ENCODE peak calls at places on chromosomes 12 and 14, in five cellular contexts. One of them, this sample, is unnamed.

GRCh38 chr14:81797246-81797645 is 263.6 kb upstream of the SEL1L start:
- DNase-seq in AG09319: no peak
- DNase-seq in neural crest cell: no peak
- DNase-seq in cardiac septum: no peak
- DNase-seq in WTC11: no peak
- DNase-seq in this sample: no peak

GRCh38 chr12:6766651-6767300 is 613 bp downstream of the PTMS start:
- DNase-seq in cardiac septum: peak; percentile 93
- DNase-seq in AG09319: no peak
- DNase-seq in neural crest cell: peak; percentile 66
- DNase-seq in WTC11: peak; percentile 90
- DNase-seq in this sample: no peak

GRCh38 chr12:1590083-1590979 is 4.0 kb downstream of the FBXL14 start:
- DNase-seq in cardiac septum: no peak
- DNase-seq in neural crest cell: peak; percentile 57
- DNase-seq in AG09319: no peak
- DNase-seq in WTC11: peak; percentile 66
- DNase-seq in this sample: no peak

GRCh38 chr12:109864916-109865315 is 15.4 kb downstream of the GLTP start:
- DNase-seq in AG09319: no peak
- DNase-seq in neural crest cell: no peak
- DNase-seq in cardiac septum: no peak
- DNase-seq in WTC11: no peak
- DNase-seq in this sample: no peak

GRCh38 chr12:66087365-66087943 is 43.1 kb downstream of the LLPH start:
- DNase-seq in cardiac septum: no peak
- DNase-seq in AG09319: peak; percentile 59
- DNase-seq in neural crest cell: peak; percentile 75
- DNase-seq in WTC11: peak; percentile 68
- DNase-seq in this sample: peak; percentile 67

GRCh38 chr14:56795284-56795622 is 15.0 kb downstream of the OTX2 start:
- DNase-seq in cardiac septum: no peak
- DNase-seq in neural crest cell: no peak
- DNase-seq in WTC11: no peak
- DNase-seq in AG09319: no peak
- DNase-seq in this sample: no peak

GRCh38 chr14:93317836-93318807 is 14.7 kb downstream of the BTBD7 start:
- DNase-seq in neural crest cell: no peak
- DNase-seq in AG09319: no peak
- DNase-seq in WTC11: no peak
- DNase-seq in cardiac septum: no peak
- DNase-seq in this sample: no peak

GRCh38 chr14:37599527-37600368 is 4.3 kb downstream of the TTC6 start:
- DNase-seq in AG09319: no peak
- DNase-seq in neural crest cell: no peak
- DNase-seq in cardiac septum: no peak
- DNase-seq in WTC11: peak; percentile 58
- DNase-seq in this sample: no peak

GRCh38 chr12:80565276-80565675 is 121.2 kb downstream of the PTPRQ start:
- DNase-seq in neural crest cell: no peak
- DNase-seq in WTC11: no peak
- DNase-seq in cardiac septum: no peak
- DNase-seq in AG09319: no peak
- DNase-seq in this sample: peak; percentile 49

GRCh38 chr12:57214398-57214781 is 2.2 kb upstream of the NXPH4 start:
- DNase-seq in neural crest cell: peak; percentile 71
- DNase-seq in AG09319: no peak
- DNase-seq in WTC11: peak; percentile 89
- DNase-seq in cardiac septum: no peak
- DNase-seq in this sample: peak; percentile 21

GRCh38 chr12:87982208-87982607 is 47.0 kb downstream of the C12orf50 start:
- DNase-seq in cardiac septum: no peak
- DNase-seq in neural crest cell: no peak
- DNase-seq in AG09319: no peak
- DNase-seq in WTC11: no peak
- DNase-seq in this sample: peak; percentile 27

GRCh38 chr12:123264642-123265041 is 7.0 kb downstream of the CDK2AP1 start:
- DNase-seq in WTC11: peak; percentile 62
- DNase-seq in cardiac septum: no peak
- DNase-seq in AG09319: no peak
- DNase-seq in neural crest cell: peak; percentile 26
- DNase-seq in this sample: no peak

GRCh38 chr14:20799955-20800544 is 2.6 kb downstream of the RNASE1 start:
- DNase-seq in neural crest cell: peak; percentile 25
- DNase-seq in WTC11: no peak
- DNase-seq in cardiac septum: no peak
- DNase-seq in AG09319: no peak
- DNase-seq in this sample: no peak

GRCh38 chr14:70585221-70585620 is 15.2 kb downstream of the MED6 start:
- DNase-seq in AG09319: no peak
- DNase-seq in cardiac septum: no peak
- DNase-seq in WTC11: no peak
- DNase-seq in neural crest cell: no peak
- DNase-seq in this sample: no peak

GRCh38 chr12:127559349-127560040 is 707.5 kb upstream of the TMEM132C start:
- DNase-seq in WTC11: peak; percentile 57
- DNase-seq in neural crest cell: no peak
- DNase-seq in cardiac septum: no peak
- DNase-seq in AG09319: peak; percentile 91
- DNase-seq in this sample: peak; percentile 70

GRCh38 chr12:6092784-6093722 is 31.4 kb downstream of the VWF start:
- DNase-seq in WTC11: no peak
- DNase-seq in AG09319: peak; percentile 50
- DNase-seq in cardiac septum: no peak
- DNase-seq in neural crest cell: no peak
- DNase-seq in this sample: peak; percentile 69

GRCh38 chr12:51320695-51321320 is 3.2 kb downstream of the BIN2 start:
- DNase-seq in WTC11: no peak
- DNase-seq in AG09319: peak; percentile 47
- DNase-seq in neural crest cell: peak; percentile 8
- DNase-seq in cardiac septum: no peak
- DNase-seq in this sample: no peak

GRCh38 chr12:4211372-4211771 is 62.2 kb upstream of the CCND2 start:
- DNase-seq in AG09319: no peak
- DNase-seq in WTC11: no peak
- DNase-seq in neural crest cell: no peak
- DNase-seq in cardiac septum: no peak
- DNase-seq in this sample: no peak

GRCh38 chr12:58342736-58343135 is 401.4 kb downstream of the ATP23 start:
- DNase-seq in neural crest cell: no peak
- DNase-seq in cardiac septum: no peak
- DNase-seq in WTC11: no peak
- DNase-seq in AG09319: no peak
- DNase-seq in this sample: no peak

GRCh38 chr14:103260629-103261124 is 73.4 kb upstream of the EIF5 start:
- DNase-seq in WTC11: no peak
- DNase-seq in cardiac septum: no peak
- DNase-seq in neural crest cell: no peak
- DNase-seq in AG09319: peak; percentile 2
- DNase-seq in this sample: no peak

GRCh38 chr14:22303589-22304195 is 285.3 kb downstream of the DAD1 start:
- DNase-seq in WTC11: no peak
- DNase-seq in neural crest cell: no peak
- DNase-seq in AG09319: no peak
- DNase-seq in cardiac septum: no peak
- DNase-seq in this sample: no peak

GRCh38 chr12:527729-528128 is 68.0 kb downstream of the B4GALNT3 start:
- DNase-seq in neural crest cell: no peak
- DNase-seq in cardiac septum: no peak
- DNase-seq in WTC11: no peak
- DNase-seq in AG09319: no peak
- DNase-seq in this sample: no peak

GRCh38 chr14:26722258-26722657 is 124.4 kb upstream of the NOVA1 start:
- DNase-seq in AG09319: no peak
- DNase-seq in cardiac septum: no peak
- DNase-seq in WTC11: no peak
- DNase-seq in neural crest cell: no peak
- DNase-seq in this sample: no peak

GRCh38 chr12:117963836-117964235 is 5.0 kb downstream of the KSR2 start:
- DNase-seq in AG09319: no peak
- DNase-seq in cardiac septum: no peak
- DNase-seq in WTC11: no peak
- DNase-seq in neural crest cell: no peak
- DNase-seq in this sample: no peak

GRCh38 chr12:111033281-111034147 is 113.1 kb upstream of the MYL2 start:
- DNase-seq in neural crest cell: peak; percentile 57
- DNase-seq in WTC11: peak; percentile 77
- DNase-seq in cardiac septum: no peak
- DNase-seq in AG09319: no peak
- DNase-seq in this sample: no peak

GRCh38 chr14:55620277-55620676 is 40.3 kb downstream of the KTN1 start:
- DNase-seq in WTC11: no peak
- DNase-seq in cardiac septum: no peak
- DNase-seq in AG09319: no peak
- DNase-seq in neural crest cell: no peak
- DNase-seq in this sample: no peak

GRCh38 chr14:101956179-101956885 is 8.0 kb upstream of the DYNC1H1 start:
- DNase-seq in AG09319: no peak
- DNase-seq in neural crest cell: no peak
- DNase-seq in cardiac septum: no peak
- DNase-seq in WTC11: no peak
- DNase-seq in this sample: no peak

GRCh38 chr12:111616177-111616623 is 17.1 kb upstream of the ATXN2 start:
- DNase-seq in WTC11: no peak
- DNase-seq in neural crest cell: no peak
- DNase-seq in cardiac septum: no peak
- DNase-seq in AG09319: no peak
- DNase-seq in this sample: no peak

GRCh38 chr12:111394480-111394879 is 11.2 kb upstream of the SH2B3 start:
- DNase-seq in WTC11: no peak
- DNase-seq in cardiac septum: no peak
- DNase-seq in AG09319: no peak
- DNase-seq in neural crest cell: no peak
- DNase-seq in this sample: no peak

GRCh38 chr14:61498303-61498702 is 176.9 kb downstream of the PRKCH start:
- DNase-seq in cardiac septum: no peak
- DNase-seq in neural crest cell: no peak
- DNase-seq in AG09319: no peak
- DNase-seq in WTC11: no peak
- DNase-seq in this sample: no peak

GRCh38 chr12:93848453-93849120 is 171.4 kb downstream of the CRADD start:
- DNase-seq in AG09319: no peak
- DNase-seq in WTC11: no peak
- DNase-seq in neural crest cell: no peak
- DNase-seq in cardiac septum: no peak
- DNase-seq in this sample: no peak

GRCh38 chr12:26471560-26471959 is 276.2 kb downstream of the SSPN start:
- DNase-seq in WTC11: no peak
- DNase-seq in neural crest cell: no peak
- DNase-seq in cardiac septum: no peak
- DNase-seq in AG09319: peak; percentile 5
- DNase-seq in this sample: no peak

GRCh38 chr14:34199585-34199984 is 248.7 kb upstream of the EGLN3 start:
- DNase-seq in neural crest cell: no peak
- DNase-seq in AG09319: peak; percentile 49
- DNase-seq in WTC11: no peak
- DNase-seq in cardiac septum: no peak
- DNase-seq in this sample: no peak

GRCh38 chr14:104462651-104463630 is 116.6 kb upstream of the C14orf180 start:
- DNase-seq in WTC11: no peak
- DNase-seq in neural crest cell: no peak
- DNase-seq in cardiac septum: peak; percentile 62
- DNase-seq in AG09319: no peak
- DNase-seq in this sample: no peak

GRCh38 chr12:1360812-1361211 is 233.6 kb downstream of the FBXL14 start:
- DNase-seq in neural crest cell: no peak
- DNase-seq in AG09319: no peak
- DNase-seq in WTC11: no peak
- DNase-seq in cardiac septum: no peak
- DNase-seq in this sample: peak; percentile 71

GRCh38 chr12:27555928-27556778 is 32.1 kb downstream of the PPFIBP1 start:
- DNase-seq in neural crest cell: no peak
- DNase-seq in cardiac septum: no peak
- DNase-seq in WTC11: no peak
- DNase-seq in AG09319: no peak
- DNase-seq in this sample: no peak

GRCh38 chr14:63893701-63894458 is 41.1 kb downstream of the SYNE2 start:
- DNase-seq in WTC11: no peak
- DNase-seq in neural crest cell: no peak
- DNase-seq in cardiac septum: no peak
- DNase-seq in AG09319: peak; percentile 72
- DNase-seq in this sample: peak; percentile 67

GRCh38 chr14:91205449-91205848 is 39.1 kb downstream of the GPR68 start:
- DNase-seq in neural crest cell: no peak
- DNase-seq in cardiac septum: no peak
- DNase-seq in AG09319: no peak
- DNase-seq in WTC11: no peak
- DNase-seq in this sample: no peak

GRCh38 chr12:2246358-2246757 is 193.6 kb downstream of the CACNA1C start:
- DNase-seq in AG09319: no peak
- DNase-seq in cardiac septum: no peak
- DNase-seq in WTC11: no peak
- DNase-seq in neural crest cell: no peak
- DNase-seq in this sample: no peak

GRCh38 chr12:92123780-92124707 is 21.6 kb downstream of the BTG1 start:
- DNase-seq in WTC11: no peak
- DNase-seq in AG09319: no peak
- DNase-seq in cardiac septum: no peak
- DNase-seq in neural crest cell: no peak
- DNase-seq in this sample: no peak